ENCODE peak calls at places on chromosomes 3 and 15, in four cellular contexts. I is neural progenitor cell, W is B cell, V is breast epithelium. Y is an unnamed sample.

GRCh38 chr3:27387625-27388024 is 18.4 kb upstream of the NEK10 start:
- DNase-seq in V (no peak), I (peak; percentile 21), W (no peak), Y (no peak)

GRCh38 chr3:100158877-100159563 is 44.7 kb upstream of the FILIP1L start:
- DNase-seq in I (no peak), V (no peak), W (no peak), Y (no peak)

GRCh38 chr3:122794483-122794778 is 438 bp upstream of the SLC49A4 start:
- DNase-seq in V (no peak), I (no peak), W (no peak), Y (no peak)

GRCh38 chr3:104132566-104132997 is 1234.1 kb upstream of the ALCAM start:
- DNase-seq in I (no peak), V (no peak), W (no peak), Y (no peak)

GRCh38 chr15:38996111-38996541 is 431.5 kb upstream of the RASGRP1 start:
- DNase-seq in W (no peak), V (no peak), I (no peak), Y (no peak)

GRCh38 chr3:176302271-176302670 is 895.0 kb downstream of the TBL1XR1 start:
- DNase-seq in I (no peak), V (no peak), W (no peak), Y (no peak)

GRCh38 chr3:189851682-189852081 is 220.5 kb downstream of the TP63 start:
- DNase-seq in I (no peak), W (no peak), V (no peak), Y (no peak)

GRCh38 chr3:129305592-129306091 is 27.0 kb downstream of the HMCES start:
- DNase-seq in I (peak; percentile 98), V (peak; percentile 69), W (peak; percentile 69), Y (peak; percentile 67)

GRCh38 chr3:50126287-50127211 is 28.6 kb upstream of the SEMA3F start:
- DNase-seq in I (peak; percentile 48), V (peak; percentile 61), W (peak; percentile 39), Y (no peak)

GRCh38 chr15:94692697-94693096 is 461.3 kb downstream of the MCTP2 start:
- DNase-seq in I (no peak), W (no peak), V (no peak), Y (no peak)

GRCh38 chr3:194814878-194815357 is 129.2 kb downstream of the FAM43A start:
- DNase-seq in W (no peak), I (no peak), V (no peak), Y (no peak)

GRCh38 chr15:97981058-97981457 is 20.6 kb downstream of the ARRDC4 start:
- DNase-seq in V (no peak), I (no peak), W (no peak), Y (no peak)

GRCh38 chr3:9183011-9183410 is 66.4 kb downstream of the SRGAP3 start:
- DNase-seq in W (no peak), I (no peak), V (no peak), Y (no peak)

GRCh38 chr15:82532383-82532990 is 7.8 kb downstream of the RPS17 start:
- DNase-seq in W (no peak), I (no peak), V (no peak), Y (no peak)

GRCh38 chr3:154122912-154123559 is 1.8 kb downstream of the ARHGEF26 start:
- DNase-seq in V (no peak), I (no peak), W (peak; percentile 23), Y (no peak)

GRCh38 chr15:100663066-100663465 is 60.7 kb downstream of the ASB7 start:
- DNase-seq in V (no peak), I (peak; percentile 76), W (no peak), Y (no peak)

GRCh38 chr15:32867313-32867626 is 149.5 kb downstream of the GREM1 start:
- DNase-seq in W (no peak), V (no peak), I (no peak), Y (no peak)

GRCh38 chr15:69943637-69944036 is 154.1 kb downstream of the TLE3 start:
- DNase-seq in V (no peak), I (no peak), W (no peak), Y (no peak)

GRCh38 chr15:52421029-52421428 is 107.7 kb downstream of the MYO5A start:
- DNase-seq in V (no peak), W (no peak), I (no peak), Y (no peak)

GRCh38 chr15:82625136-82625535 is 22.0 kb downstream of the CPEB1 start:
- DNase-seq in I (no peak), V (no peak), W (no peak), Y (no peak)

DNA sequence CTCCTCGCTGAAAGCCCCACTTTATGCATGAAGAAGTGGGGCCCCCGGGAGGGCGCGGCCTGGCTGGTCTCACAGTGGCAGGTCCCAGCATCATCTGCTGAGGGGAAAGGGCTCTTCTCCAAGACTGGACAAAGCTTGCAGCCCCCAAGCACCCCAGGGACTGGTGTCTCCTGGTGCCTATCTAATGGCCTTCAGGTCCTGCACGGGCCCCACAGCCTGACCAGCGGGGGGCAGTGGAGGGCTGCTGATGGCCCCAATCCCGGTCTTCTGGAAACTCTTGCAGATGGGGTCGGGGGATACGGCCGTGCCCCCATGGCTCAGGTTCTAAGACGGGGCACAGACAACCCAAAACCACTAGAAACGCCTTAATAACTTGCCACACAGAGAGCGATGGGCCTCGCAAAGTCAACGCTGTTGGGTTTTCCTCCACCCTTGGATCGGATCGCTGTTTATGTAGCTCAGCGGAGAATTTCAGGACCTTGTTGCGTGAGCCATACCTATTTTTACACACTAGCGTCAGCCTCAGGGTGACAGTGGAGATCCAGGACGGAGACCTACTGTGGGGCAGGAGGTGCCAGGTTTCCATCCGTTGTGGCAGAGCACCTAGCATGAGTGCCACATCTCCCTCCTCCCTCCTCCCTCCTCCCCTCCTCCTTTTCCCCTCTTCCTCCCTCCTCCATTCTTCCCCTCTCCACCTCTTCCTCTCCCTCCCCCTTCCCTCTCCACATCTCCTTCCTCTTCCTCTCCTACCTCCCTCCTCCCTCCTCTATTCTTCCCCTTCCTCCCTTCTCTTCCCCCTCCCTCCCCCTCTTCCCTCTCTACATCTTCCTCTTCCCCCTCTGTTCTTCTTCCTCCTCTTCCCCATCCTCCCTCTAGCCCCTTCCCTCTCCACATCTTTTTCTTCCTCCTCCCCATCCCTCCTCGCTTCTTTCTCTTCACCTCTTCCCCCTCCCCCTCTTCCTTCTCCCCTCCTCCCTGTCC is 79.3 kb upstream of the ALDH1L1 start:
- DNase-seq in W (no peak), V (no peak), I (peak; percentile 60), Y (no peak)
- TF ChIP-seq CTCF in W (no peak), V (peak; percentile 46), I (peak; percentile 63), Y (peak; percentile 32)

GRCh38 chr3:173531602-173532001 is 134.1 kb downstream of the NLGN1 start:
- DNase-seq in V (no peak), W (no peak), I (no peak), Y (no peak)
- TF ChIP-seq CTCF in V (no peak), W (no peak), I (no peak), Y (no peak)

DNA sequence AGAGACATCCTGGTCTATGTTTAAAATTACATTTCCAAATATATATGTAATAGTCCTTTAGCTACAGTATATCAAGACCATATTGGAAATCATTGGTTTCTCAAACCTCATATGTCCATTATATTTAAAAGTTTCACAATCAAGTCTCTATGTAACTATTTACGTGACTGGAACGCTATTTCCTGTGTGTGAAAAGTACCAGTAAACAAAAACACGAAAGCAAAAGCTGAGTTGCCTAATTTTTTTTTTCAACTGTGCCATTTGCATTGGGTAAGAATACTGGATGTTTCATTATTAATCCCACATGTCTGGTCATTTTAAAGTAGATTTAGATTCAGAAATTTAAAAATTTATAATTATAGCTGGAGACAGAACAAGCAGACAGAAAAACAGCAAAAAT is 381.4 kb downstream of the TBC1D5 start:
- DNase-seq in W (no peak), V (no peak), I (no peak), Y (no peak)
- TF ChIP-seq CTCF in W (no peak), V (no peak), I (no peak), Y (no peak)

DNA sequence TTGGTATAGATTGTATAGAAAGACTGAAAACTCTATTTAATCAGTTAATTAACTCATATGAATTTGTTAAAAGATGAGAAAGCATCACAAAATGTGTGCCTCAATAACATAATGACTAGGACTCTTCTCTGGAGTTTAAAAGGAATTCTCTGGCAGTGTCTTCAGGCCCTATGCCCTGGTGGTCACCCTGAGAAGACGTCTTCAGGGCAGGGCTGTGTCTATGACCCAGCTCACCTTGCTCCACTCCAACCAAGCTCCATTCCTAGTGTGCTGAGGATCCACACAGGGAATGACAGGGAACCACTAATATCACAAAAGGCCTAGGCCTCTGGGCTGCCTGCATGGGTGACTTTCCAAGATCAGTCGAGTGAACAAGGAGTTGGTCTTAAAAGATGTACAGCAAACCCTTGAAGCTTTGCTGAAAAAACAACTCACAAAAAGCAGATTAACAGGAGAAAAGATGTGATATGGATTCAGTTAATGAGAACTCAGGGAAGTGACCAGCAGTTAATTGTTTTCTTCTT is 156.6 kb downstream of the SNRK start:
- DNase-seq in V (no peak), I (no peak), W (no peak), Y (no peak)
- TF ChIP-seq CTCF in V (no peak), I (no peak), W (no peak), Y (no peak)

GRCh38 chr3:135229018-135229495 is 434.0 kb downstream of the EPHB1 start:
- DNase-seq in I (peak; percentile 35), V (no peak), W (no peak), Y (no peak)
- TF ChIP-seq CTCF in I (peak; percentile 30), V (no peak), W (no peak), Y (no peak)

Y was measured in GM10248.